ENCODE peak calls at places on chromosomes 1 and 21, in four cellular contexts. One of them, this sample, is unnamed.

GRCh38 chr1:109793486-109794318 is 30.0 kb upstream of the EPS8L3 start:
- DNase-seq in K562: peak
- DNase-seq in GM12891: no peak
- DNase-seq in GM12878: no peak
- DNase-seq in this sample: peak

GRCh38 chr21:30349572-30349971 is 1.2 kb upstream of the KRTAP23-1 start:
- DNase-seq in K562: no peak
- DNase-seq in GM12891: no peak
- DNase-seq in GM12878: no peak
- DNase-seq in this sample: no peak

GRCh38 chr21:45347048-45347711 is 57.8 kb upstream of the COL18A1 start:
- DNase-seq in K562: no peak
- DNase-seq in GM12891: no peak
- DNase-seq in GM12878: no peak
- DNase-seq in this sample: no peak

GRCh38 chr1:43373034-43373940 is 5.5 kb upstream of the ELOVL1 start:
- DNase-seq in K562: no peak
- DNase-seq in GM12891: no peak
- DNase-seq in GM12878: no peak
- DNase-seq in this sample: no peak

GRCh38 chr21:45516671-45517151 is 25.5 kb downstream of the SLC19A1 start:
- DNase-seq in K562: no peak
- DNase-seq in GM12891: no peak
- DNase-seq in GM12878: no peak
- DNase-seq in this sample: no peak

GRCh38 chr21:33069994-33070811 is at the start of gene OLIG1:
- DNase-seq in K562: no peak
- DNase-seq in GM12891: peak
- DNase-seq in GM12878: no peak
- DNase-seq in this sample: peak

GRCh38 chr21:44085491-44086321 is 21.5 kb upstream of the PWP2 start:
- DNase-seq in K562: no peak
- DNase-seq in GM12891: no peak
- DNase-seq in GM12878: no peak
- DNase-seq in this sample: no peak

GRCh38 chr1:34427170-34427569 is 250.5 kb downstream of the C1orf94 start:
- DNase-seq in K562: no peak
- DNase-seq in GM12891: no peak
- DNase-seq in GM12878: no peak
- DNase-seq in this sample: no peak

GRCh38 chr1:179824265-179824664 is 53.3 kb downstream of the TOR1AIP2 start:
- DNase-seq in K562: no peak
- DNase-seq in GM12891: no peak
- DNase-seq in GM12878: no peak
- DNase-seq in this sample: peak

GRCh38 chr1:97814121-97814520 is 106.7 kb downstream of the DPYD start:
- DNase-seq in K562: no peak
- DNase-seq in GM12891: no peak
- DNase-seq in GM12878: no peak
- DNase-seq in this sample: no peak

GRCh38 chr1:38777464-38777957 is 82.1 kb downstream of the RRAGC start:
- DNase-seq in K562: peak
- DNase-seq in GM12891: no peak
- DNase-seq in GM12878: no peak
- DNase-seq in this sample: no peak

GRCh38 chr1:191641420-191642215 is 516.6 kb upstream of the RGS18 start:
- DNase-seq in K562: no peak
- DNase-seq in GM12891: no peak
- DNase-seq in GM12878: no peak
- DNase-seq in this sample: no peak

GRCh38 chr1:223670458-223671159 is 5.1 kb upstream of the CAPN8 start:
- DNase-seq in K562: peak
- DNase-seq in GM12891: no peak
- DNase-seq in GM12878: no peak
- DNase-seq in this sample: peak

GRCh38 chr1:194865367-194865766 is 1679.0 kb upstream of the B3GALT2 start:
- DNase-seq in K562: no peak
- DNase-seq in GM12891: no peak
- DNase-seq in GM12878: no peak
- DNase-seq in this sample: no peak

GRCh38 chr1:53606197-53607095 is 132.5 kb downstream of the GLIS1 start:
- DNase-seq in K562: no peak
- DNase-seq in GM12891: no peak
- DNase-seq in GM12878: no peak
- DNase-seq in this sample: no peak

GRCh38 chr1:115527746-115528145 is 114.0 kb upstream of the VANGL1 start:
- DNase-seq in K562: no peak
- DNase-seq in GM12891: no peak
- DNase-seq in GM12878: no peak
- DNase-seq in this sample: no peak

GRCh38 chr21:32764186-32764585 is 7.4 kb downstream of the PAXBP1 start:
- DNase-seq in K562: no peak
- DNase-seq in GM12891: no peak
- DNase-seq in GM12878: no peak
- DNase-seq in this sample: no peak

GRCh38 chr1:156623946-156624813 is 5.0 kb downstream of the HAPLN2 start:
- DNase-seq in K562: peak
- DNase-seq in GM12891: no peak
- DNase-seq in GM12878: no peak
- DNase-seq in this sample: peak

GRCh38 chr1:245133995-245134715 is 20.6 kb upstream of the KIF26B start:
- DNase-seq in K562: no peak
- DNase-seq in GM12891: no peak
- DNase-seq in GM12878: no peak
- DNase-seq in this sample: no peak

GRCh38 chr1:55362558-55362957 is 147.4 kb upstream of the USP24 start:
- DNase-seq in K562: no peak
- DNase-seq in GM12891: no peak
- DNase-seq in GM12878: no peak
- DNase-seq in this sample: no peak

GRCh38 chr1:226656201-226656600 is 82.9 kb downstream of the ITPKB start:
- DNase-seq in K562: no peak
- DNase-seq in GM12891: no peak
- DNase-seq in GM12878: no peak
- DNase-seq in this sample: no peak

GRCh38 chr1:3027611-3028371 is 6.5 kb downstream of the ACTRT2 start:
- DNase-seq in K562: no peak
- DNase-seq in GM12891: no peak
- DNase-seq in GM12878: no peak
- DNase-seq in this sample: no peak

GRCh38 chr1:73333847-73334503 is 864.0 kb downstream of the LRRIQ3 start:
- DNase-seq in K562: no peak
- DNase-seq in GM12891: no peak
- DNase-seq in GM12878: no peak
- DNase-seq in this sample: no peak

DNA sequence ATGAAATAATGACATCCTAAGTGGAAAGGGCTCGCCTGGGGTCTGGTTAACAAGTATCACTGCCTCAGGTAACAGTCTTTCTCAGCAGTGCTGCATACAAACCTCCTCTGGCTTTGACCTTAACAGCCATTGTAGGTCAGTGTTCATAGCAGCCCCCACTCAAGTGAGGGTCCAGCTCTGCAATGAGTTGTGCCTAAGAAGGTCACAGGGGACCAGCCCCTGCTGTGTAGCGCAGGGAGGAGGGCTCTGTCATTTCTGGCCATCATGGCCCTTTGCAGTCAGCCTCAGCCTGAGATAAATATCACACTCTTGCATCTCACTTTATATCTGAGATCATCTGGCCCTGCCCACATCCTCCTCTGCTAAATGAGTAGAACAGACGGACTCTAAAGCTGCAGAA is 18.1 kb upstream of the MYSM1 start:
- DNase-seq in K562: no peak
- DNase-seq in GM12891: no peak
- DNase-seq in GM12878: no peak
- DNase-seq in this sample: no peak
- TF ChIP-seq SPI1 in K562: no peak
- TF ChIP-seq SPI1 in GM12891: no peak
- TF ChIP-seq SPI1 in GM12878: no peak
- TF ChIP-seq SPI1 in this sample: no peak

GRCh38 chr1:112731451-112731850 is 16.3 kb upstream of the PPM1J start:
- DNase-seq in K562: no peak
- DNase-seq in GM12891: no peak
- DNase-seq in GM12878: no peak
- DNase-seq in this sample: no peak
- TF ChIP-seq SPI1 in K562: no peak
- TF ChIP-seq SPI1 in GM12891: no peak
- TF ChIP-seq SPI1 in GM12878: no peak
- TF ChIP-seq SPI1 in this sample: no peak

GRCh38 chr21:35014302-35015044 is 34.6 kb downstream of the RUNX1 start:
- DNase-seq in K562: no peak
- DNase-seq in GM12891: no peak
- DNase-seq in GM12878: no peak
- DNase-seq in this sample: no peak
- TF ChIP-seq SPI1 in K562: no peak
- TF ChIP-seq SPI1 in GM12891: no peak
- TF ChIP-seq SPI1 in GM12878: no peak
- TF ChIP-seq SPI1 in this sample: no peak

DNA sequence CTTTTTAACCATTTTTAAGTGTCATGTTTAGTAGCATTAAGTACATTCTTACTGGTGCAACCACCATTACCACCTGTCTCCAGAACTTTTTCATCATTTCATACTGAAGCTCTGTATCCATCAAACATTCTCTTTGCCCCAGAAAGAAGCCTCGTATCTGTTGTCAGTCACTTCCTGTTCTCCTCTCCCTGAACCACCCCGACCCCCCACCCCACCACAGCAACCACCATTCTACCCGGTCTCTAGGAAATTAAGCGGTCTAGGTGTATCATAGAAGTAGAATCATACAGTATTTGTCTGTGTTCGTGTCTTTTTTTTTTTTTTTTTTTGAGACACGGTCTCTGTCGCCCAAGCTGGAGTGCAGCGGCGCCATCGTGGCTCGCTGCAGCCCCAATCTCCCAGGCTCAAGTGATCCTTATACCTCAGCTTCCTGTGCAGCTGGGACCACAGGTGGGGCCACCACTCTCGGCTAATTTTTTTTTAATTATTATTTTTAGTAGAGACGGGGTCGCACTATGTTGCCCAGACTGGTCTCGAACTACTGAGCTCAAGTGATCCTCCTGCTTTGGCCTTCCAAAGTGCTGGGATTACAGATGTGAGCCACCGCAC is 23.7 kb upstream of the EPHA8 start:
- DNase-seq in K562: no peak
- DNase-seq in GM12891: no peak
- DNase-seq in GM12878: no peak
- DNase-seq in this sample: no peak
- TF ChIP-seq SPI1 in K562: no peak
- TF ChIP-seq SPI1 in GM12891: no peak
- TF ChIP-seq SPI1 in GM12878: no peak
- TF ChIP-seq SPI1 in this sample: no peak

GRCh38 chr1:150126811-150127210 is 22.9 kb upstream of the PLEKHO1 start:
- DNase-seq in K562: no peak
- DNase-seq in GM12891: no peak
- DNase-seq in GM12878: no peak
- DNase-seq in this sample: no peak

GRCh38 chr1:150132372-150132771 is 17.3 kb upstream of the PLEKHO1 start:
- DNase-seq in K562: no peak
- DNase-seq in GM12891: no peak
- DNase-seq in GM12878: no peak
- DNase-seq in this sample: no peak

GRCh38 chr1:150127464-150127863 is 22.3 kb upstream of the PLEKHO1 start:
- DNase-seq in K562: no peak
- DNase-seq in GM12891: no peak
- DNase-seq in GM12878: no peak
- DNase-seq in this sample: no peak

DNA sequence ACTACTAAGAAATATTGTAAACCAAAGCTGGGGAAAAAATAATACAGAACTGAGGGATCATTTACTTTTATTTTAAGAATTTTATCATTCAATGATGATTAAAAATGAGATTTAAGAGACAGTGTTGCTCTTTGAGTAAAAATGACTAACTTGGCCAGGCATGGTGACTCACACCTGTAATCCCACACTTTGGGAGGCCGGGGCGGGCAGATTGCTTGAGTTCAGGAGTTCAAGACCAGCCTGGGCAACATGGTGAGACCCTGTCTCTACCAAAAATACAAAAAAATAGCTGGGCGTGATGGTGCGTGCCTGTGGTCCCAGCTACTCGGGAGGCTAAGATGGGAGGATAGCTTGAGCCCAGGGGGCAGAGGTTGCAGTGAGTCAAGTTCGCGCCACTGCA is 21.8 kb upstream of the PLEKHO1 start:
- DNase-seq in K562: no peak
- DNase-seq in GM12891: no peak
- DNase-seq in GM12878: no peak
- DNase-seq in this sample: no peak
- TF ChIP-seq SPI1 in K562: no peak
- TF ChIP-seq SPI1 in GM12891: no peak
- TF ChIP-seq SPI1 in GM12878: no peak
- TF ChIP-seq SPI1 in this sample: no peak

GRCh38 chr1:205444931-205445652 is 10.8 kb downstream of the BLACAT1 start:
- DNase-seq in K562: peak
- DNase-seq in GM12891: no peak
- DNase-seq in GM12878: no peak
- DNase-seq in this sample: no peak
- TF ChIP-seq SPI1 in K562: no peak
- TF ChIP-seq SPI1 in GM12891: no peak
- TF ChIP-seq SPI1 in GM12878: no peak
- TF ChIP-seq SPI1 in this sample: no peak